ENCODE peak calls at places on chromosome 13, in four cellular contexts. A, I, Y and B are unnamed samples.

GRCh38 chr13:24178847-24179845 is 18.6 kb downstream of the SPATA13 start:
- DNase-seq in A (no peak), I (no peak), Y (peak), B (no peak)

GRCh38 chr13:72585254-72585653 is 142.2 kb downstream of the MZT1 start:
- DNase-seq in A (no peak), I (no peak), Y (no peak), B (peak)

GRCh38 chr13:98405107-98405571 is 171.8 kb downstream of the STK24 start:
- DNase-seq in A (no peak), I (peak), Y (peak), B (no peak)

GRCh38 chr13:77521595-77522367 is 13.7 kb upstream of the SCEL start:
- DNase-seq in A (peak), I (no peak), Y (peak), B (no peak)

GRCh38 chr13:36718146-36718545 is 44.3 kb downstream of the SERTM1 start:
- DNase-seq in A (no peak), I (no peak), Y (peak), B (no peak)

GRCh38 chr13:46640843-46641242 is 87.9 kb downstream of the LRCH1 start:
- DNase-seq in A (no peak), I (no peak), Y (peak), B (no peak)

GRCh38 chr13:39892731-39893293 is 237.3 kb downstream of the COG6 start:
- DNase-seq in A (no peak), I (no peak), Y (peak), B (no peak)

GRCh38 chr13:71801781-71802180 is 65.2 kb downstream of the DACH1 start:
- DNase-seq in A (no peak), I (peak), Y (no peak), B (no peak)

GRCh38 chr13:90477194-90477593 is 870.3 kb upstream of the MIR17HG start:
- DNase-seq in A (no peak), I (no peak), Y (no peak), B (no peak)

GRCh38 chr13:23928985-23929384 is 31.7 kb upstream of the C1QTNF9B start:
- DNase-seq in A (no peak), I (no peak), Y (peak), B (no peak)

GRCh38 chr13:43877788-43878187 is 1.8 kb downstream of the CCDC122 start:
- DNase-seq in A (no peak), I (no peak), Y (no peak), B (no peak)

GRCh38 chr13:107927557-107927956 is 287.8 kb downstream of the LIG4 start:
- DNase-seq in A (no peak), I (no peak), Y (no peak), B (no peak)

GRCh38 chr13:104286566-104287290 is 1220.5 kb upstream of the SLC10A2 start:
- DNase-seq in A (no peak), I (peak), Y (no peak), B (peak)

GRCh38 chr13:111909971-111910671 is 156.8 kb upstream of the SOX1 start:
- DNase-seq in A (peak), I (no peak), Y (no peak), B (no peak)

GRCh38 chr13:113930711-113931637 is 42.9 kb downstream of the C13orf46 start:
- DNase-seq in A (no peak), I (no peak), Y (no peak), B (peak)

GRCh38 chr13:30111810-30112209 is 195.5 kb downstream of the KATNAL1 start:
- DNase-seq in A (no peak), I (no peak), Y (peak), B (no peak)

GRCh38 chr13:20943519-20944012 is 41.0 kb upstream of the XPO4 start:
- DNase-seq in A (peak), I (peak), Y (peak), B (peak)

GRCh38 chr13:112057736-112058518 is 9.0 kb upstream of the SOX1 start:
- DNase-seq in A (no peak), I (peak), Y (no peak), B (no peak)

GRCh38 chr13:53822136-53822535 is 793.5 kb downstream of the OLFM4 start:
- DNase-seq in A (no peak), I (no peak), Y (no peak), B (no peak)

GRCh38 chr13:59510377-59510776 is 653.4 kb downstream of the DIAPH3 start:
- DNase-seq in A (no peak), I (no peak), Y (no peak), B (no peak)

GRCh38 chr13:99916366-99917103 is 55.0 kb downstream of the ZIC5 start:
- DNase-seq in A (no peak), I (peak), Y (peak), B (peak)

GRCh38 chr13:34967851-34968562 is 25.9 kb downstream of the NBEA start:
- DNase-seq in A (no peak), I (peak), Y (peak), B (no peak)

GRCh38 chr13:20489185-20489820 is 36.4 kb downstream of the CRYL1 start:
- DNase-seq in A (no peak), I (no peak), Y (no peak), B (peak)

GRCh38 chr13:106362637-106363036 is 172.8 kb downstream of the EFNB2 start:
- DNase-seq in A (no peak), I (no peak), Y (no peak), B (peak)

GRCh38 chr13:34627499-34627898 is 314.6 kb upstream of the NBEA start:
- DNase-seq in A (no peak), I (peak), Y (no peak), B (no peak)

GRCh38 chr13:25085125-25085742 is 10.7 kb upstream of the PABPC3 start:
- DNase-seq in A (no peak), I (peak), Y (peak), B (peak)

GRCh38 chr13:68745517-68745916 is 1362.1 kb upstream of the ATXN8OS start:
- DNase-seq in A (no peak), I (peak), Y (no peak), B (no peak)

GRCh38 chr13:112027250-112027649 is 39.7 kb upstream of the SOX1 start:
- DNase-seq in A (no peak), I (no peak), Y (no peak), B (no peak)

GRCh38 chr13:70714993-70715392 is 606.7 kb upstream of the KLHL1 start:
- DNase-seq in A (no peak), I (no peak), Y (no peak), B (no peak)

GRCh38 chr13:59663707-59664106 is 500.0 kb downstream of the DIAPH3 start:
- DNase-seq in A (no peak), I (no peak), Y (no peak), B (no peak)

GRCh38 chr13:90696656-90697055 is 650.8 kb upstream of the MIR17HG start:
- DNase-seq in A (no peak), I (no peak), Y (no peak), B (no peak)

GRCh38 chr13:76637651-76638111 is 248.5 kb downstream of the KCTD12 start:
- DNase-seq in A (no peak), I (no peak), Y (peak), B (no peak)

GRCh38 chr13:48942131-48942530 is 33.6 kb upstream of the FNDC3A start:
- DNase-seq in A (no peak), I (no peak), Y (peak), B (no peak)

GRCh38 chr13:62997696-62998095 is 1582.0 kb upstream of the PCDH20 start:
- DNase-seq in A (no peak), I (no peak), Y (no peak), B (no peak)

GRCh38 chr13:62997038-62997619 is 1581.5 kb upstream of the PCDH20 start:
- DNase-seq in A (no peak), I (no peak), Y (no peak), B (no peak)

GRCh38 chr13:77345150-77345780 is 18.4 kb upstream of the MYCBP2 start:
- DNase-seq in A (no peak), I (no peak), Y (no peak), B (no peak)

GRCh38 chr13:107590556-107590955 is 624.8 kb downstream of the LIG4 start:
- DNase-seq in A (no peak), I (no peak), Y (no peak), B (no peak)

GRCh38 chr13:92838786-92839185 is 387.8 kb upstream of the GPC6 start:
- DNase-seq in A (no peak), I (no peak), Y (peak), B (peak)

GRCh38 chr13:35872369-35872768 is 258.8 kb downstream of the DCLK1 start:
- DNase-seq in A (no peak), I (no peak), Y (no peak), B (no peak)